ENCODE peak calls at places on chromosome 5, in ten cellular contexts. One of them, this sample, is unnamed.

GRCh38 chr5:154421868-154422267 is 23.9 kb upstream of the SAP30L start:
- DNase-seq in fibroblast of lung: peak; percentile 16
- DNase-seq in right lobe of liver: no peak
- DNase-seq in Peyer's patch: peak; percentile 43
- DNase-seq in heart left ventricle: no peak
- DNase-seq in ascending aorta: no peak
- DNase-seq in uterus: no peak
- DNase-seq in hepatocyte: no peak
- DNase-seq in transverse colon: no peak
- DNase-seq in spleen: no peak
- DNase-seq in this sample: no peak

GRCh38 chr5:4330327-4330726 is 734.7 kb downstream of the IRX1 start:
- DNase-seq in fibroblast of lung: no peak
- DNase-seq in right lobe of liver: no peak
- DNase-seq in Peyer's patch: no peak
- DNase-seq in heart left ventricle: no peak
- DNase-seq in ascending aorta: no peak
- DNase-seq in uterus: no peak
- DNase-seq in hepatocyte: no peak
- DNase-seq in transverse colon: no peak
- DNase-seq in spleen: no peak
- DNase-seq in this sample: no peak

GRCh38 chr5:148909766-148910165 is 83.4 kb downstream of the ADRB2 start:
- DNase-seq in fibroblast of lung: no peak
- DNase-seq in right lobe of liver: no peak
- DNase-seq in Peyer's patch: no peak
- DNase-seq in heart left ventricle: no peak
- DNase-seq in ascending aorta: no peak
- DNase-seq in uterus: no peak
- DNase-seq in hepatocyte: no peak
- DNase-seq in transverse colon: peak; percentile 23
- DNase-seq in spleen: no peak
- DNase-seq in this sample: no peak

GRCh38 chr5:69231851-69232250 is 2.8 kb upstream of the CDK7 start:
- DNase-seq in fibroblast of lung: no peak
- DNase-seq in right lobe of liver: no peak
- DNase-seq in Peyer's patch: no peak
- DNase-seq in heart left ventricle: no peak
- DNase-seq in ascending aorta: no peak
- DNase-seq in uterus: no peak
- DNase-seq in hepatocyte: no peak
- DNase-seq in transverse colon: no peak
- DNase-seq in spleen: no peak
- DNase-seq in this sample: no peak

GRCh38 chr5:54867310-54867944 is 118.0 kb downstream of the ESM1 start:
- DNase-seq in fibroblast of lung: peak; percentile 83
- DNase-seq in right lobe of liver: no peak
- DNase-seq in Peyer's patch: no peak
- DNase-seq in heart left ventricle: no peak
- DNase-seq in ascending aorta: no peak
- DNase-seq in uterus: no peak
- DNase-seq in hepatocyte: peak; percentile 83
- DNase-seq in transverse colon: no peak
- DNase-seq in spleen: no peak
- DNase-seq in this sample: no peak

GRCh38 chr5:96562614-96563013 is 99.6 kb upstream of the CAST start:
- DNase-seq in fibroblast of lung: no peak
- DNase-seq in right lobe of liver: no peak
- DNase-seq in Peyer's patch: no peak
- DNase-seq in heart left ventricle: no peak
- DNase-seq in ascending aorta: no peak
- DNase-seq in uterus: no peak
- DNase-seq in hepatocyte: no peak
- DNase-seq in transverse colon: no peak
- DNase-seq in spleen: no peak
- DNase-seq in this sample: no peak

GRCh38 chr5:61489574-61489973 is 157.5 kb downstream of the ZSWIM6 start:
- DNase-seq in fibroblast of lung: no peak
- DNase-seq in right lobe of liver: no peak
- DNase-seq in Peyer's patch: no peak
- DNase-seq in heart left ventricle: no peak
- DNase-seq in ascending aorta: no peak
- DNase-seq in uterus: no peak
- DNase-seq in hepatocyte: no peak
- DNase-seq in transverse colon: no peak
- DNase-seq in spleen: no peak
- DNase-seq in this sample: no peak

GRCh38 chr5:14146725-14147124 is 3.6 kb downstream of the TRIO start:
- DNase-seq in fibroblast of lung: no peak
- DNase-seq in right lobe of liver: no peak
- DNase-seq in Peyer's patch: peak; percentile 58
- DNase-seq in heart left ventricle: no peak
- DNase-seq in ascending aorta: no peak
- DNase-seq in uterus: no peak
- DNase-seq in hepatocyte: no peak
- DNase-seq in transverse colon: no peak
- DNase-seq in spleen: no peak
- DNase-seq in this sample: no peak

GRCh38 chr5:61020415-61020814 is 75.4 kb downstream of the NDUFAF2 start:
- DNase-seq in fibroblast of lung: peak; percentile 78
- DNase-seq in right lobe of liver: no peak
- DNase-seq in Peyer's patch: no peak
- DNase-seq in heart left ventricle: no peak
- DNase-seq in ascending aorta: no peak
- DNase-seq in uterus: no peak
- DNase-seq in hepatocyte: no peak
- DNase-seq in transverse colon: no peak
- DNase-seq in spleen: no peak
- DNase-seq in this sample: no peak

GRCh38 chr5:147858520-147858919 is 20.0 kb upstream of the SCGB3A2 start:
- DNase-seq in fibroblast of lung: no peak
- DNase-seq in right lobe of liver: no peak
- DNase-seq in Peyer's patch: no peak
- DNase-seq in heart left ventricle: no peak
- DNase-seq in ascending aorta: no peak
- DNase-seq in uterus: no peak
- DNase-seq in hepatocyte: no peak
- DNase-seq in transverse colon: no peak
- DNase-seq in spleen: no peak
- DNase-seq in this sample: no peak

GRCh38 chr5:42951847-42952411 is 88.2 kb downstream of the ANXA2R start:
- DNase-seq in fibroblast of lung: peak; percentile 57
- DNase-seq in right lobe of liver: no peak
- DNase-seq in Peyer's patch: peak; percentile 72
- DNase-seq in heart left ventricle: peak; percentile 18
- DNase-seq in ascending aorta: no peak
- DNase-seq in uterus: peak; percentile 22
- DNase-seq in hepatocyte: no peak
- DNase-seq in transverse colon: peak; percentile 33
- DNase-seq in spleen: peak; percentile 90
- DNase-seq in this sample: peak; percentile 60

GRCh38 chr5:143499480-143500114 is 96.1 kb upstream of the NR3C1 start:
- DNase-seq in fibroblast of lung: no peak
- DNase-seq in right lobe of liver: no peak
- DNase-seq in Peyer's patch: no peak
- DNase-seq in heart left ventricle: no peak
- DNase-seq in ascending aorta: no peak
- DNase-seq in uterus: no peak
- DNase-seq in hepatocyte: no peak
- DNase-seq in transverse colon: no peak
- DNase-seq in spleen: no peak
- DNase-seq in this sample: no peak

GRCh38 chr5:151123897-151124751 is 33.5 kb downstream of the ANXA6 start:
- DNase-seq in fibroblast of lung: peak; percentile 16
- DNase-seq in right lobe of liver: peak; percentile 73
- DNase-seq in Peyer's patch: peak; percentile 91
- DNase-seq in heart left ventricle: peak; percentile 60
- DNase-seq in ascending aorta: no peak
- DNase-seq in uterus: no peak
- DNase-seq in hepatocyte: no peak
- DNase-seq in transverse colon: peak; percentile 70
- DNase-seq in spleen: peak; percentile 92
- DNase-seq in this sample: no peak

GRCh38 chr5:136594416-136594815 is 229.1 kb upstream of the TRPC7 start:
- DNase-seq in fibroblast of lung: no peak
- DNase-seq in right lobe of liver: no peak
- DNase-seq in Peyer's patch: no peak
- DNase-seq in heart left ventricle: no peak
- DNase-seq in ascending aorta: no peak
- DNase-seq in uterus: no peak
- DNase-seq in hepatocyte: no peak
- DNase-seq in transverse colon: no peak
- DNase-seq in spleen: no peak
- DNase-seq in this sample: no peak
- TF ChIP-seq CTCF in fibroblast of lung: no peak
- TF ChIP-seq CTCF in right lobe of liver: no peak
- TF ChIP-seq CTCF in Peyer's patch: no peak
- TF ChIP-seq CTCF in heart left ventricle: no peak
- TF ChIP-seq CTCF in ascending aorta: no peak
- TF ChIP-seq CTCF in uterus: no peak
- TF ChIP-seq CTCF in hepatocyte: no peak
- TF ChIP-seq CTCF in transverse colon: no peak
- TF ChIP-seq CTCF in spleen: no peak
- TF ChIP-seq CTCF in this sample: no peak

GRCh38 chr5:174733091-174733690 is 8.8 kb downstream of the MSX2 start:
- DNase-seq in fibroblast of lung: no peak
- DNase-seq in right lobe of liver: no peak
- DNase-seq in Peyer's patch: no peak
- DNase-seq in heart left ventricle: no peak
- DNase-seq in ascending aorta: no peak
- DNase-seq in uterus: no peak
- DNase-seq in hepatocyte: no peak
- DNase-seq in transverse colon: no peak
- DNase-seq in spleen: no peak
- DNase-seq in this sample: no peak
- H3K27ac ChIP-seq in fibroblast of lung: no peak overlapping the region
- H3K27ac ChIP-seq in right lobe of liver: no peak overlapping the region
- H3K27ac ChIP-seq in Peyer's patch: no peak overlapping the region
- H3K27ac ChIP-seq in heart left ventricle: no peak overlapping the region
- H3K27ac ChIP-seq in ascending aorta: no peak overlapping the region
- H3K27ac ChIP-seq in uterus: no peak overlapping the region
- H3K27ac ChIP-seq in hepatocyte: peak overlapping the region; percentile 79
- H3K27ac ChIP-seq in transverse colon: no peak overlapping the region
- H3K27ac ChIP-seq in spleen: no peak overlapping the region
- H3K27ac ChIP-seq in this sample: no peak overlapping the region

GRCh38 chr5:170284231-170284630 is 13.3 kb downstream of the LCP2 start:
- DNase-seq in fibroblast of lung: no peak
- DNase-seq in right lobe of liver: no peak
- DNase-seq in Peyer's patch: no peak
- DNase-seq in heart left ventricle: no peak
- DNase-seq in ascending aorta: no peak
- DNase-seq in uterus: no peak
- DNase-seq in hepatocyte: no peak
- DNase-seq in transverse colon: no peak
- DNase-seq in spleen: no peak
- DNase-seq in this sample: no peak
- H3K9me3 ChIP-seq in fibroblast of lung: no peaks in the 10 kb centered on the region
- H3K9me3 ChIP-seq in right lobe of liver: no peaks in the 10 kb centered on the region
- H3K9me3 ChIP-seq in Peyer's patch: no peaks in the 10 kb centered on the region
- H3K9me3 ChIP-seq in heart left ventricle: no peaks in the 10 kb centered on the region
- H3K9me3 ChIP-seq in ascending aorta: no peaks in the 10 kb centered on the region
- H3K9me3 ChIP-seq in uterus: no peaks in the 10 kb centered on the region
- H3K9me3 ChIP-seq in hepatocyte: no peaks in the 10 kb centered on the region
- H3K9me3 ChIP-seq in transverse colon: no peaks in the 10 kb centered on the region
- H3K9me3 ChIP-seq in spleen: no peaks in the 10 kb centered on the region
- H3K9me3 ChIP-seq in this sample: no peaks in the 10 kb centered on the region

GRCh38 chr5:32668552-32668951 is 42.6 kb upstream of the NPR3 start:
- DNase-seq in fibroblast of lung: no peak
- DNase-seq in right lobe of liver: no peak
- DNase-seq in Peyer's patch: no peak
- DNase-seq in heart left ventricle: no peak
- DNase-seq in ascending aorta: no peak
- DNase-seq in uterus: no peak
- DNase-seq in hepatocyte: no peak
- DNase-seq in transverse colon: no peak
- DNase-seq in spleen: no peak
- DNase-seq in this sample: no peak

DNA sequence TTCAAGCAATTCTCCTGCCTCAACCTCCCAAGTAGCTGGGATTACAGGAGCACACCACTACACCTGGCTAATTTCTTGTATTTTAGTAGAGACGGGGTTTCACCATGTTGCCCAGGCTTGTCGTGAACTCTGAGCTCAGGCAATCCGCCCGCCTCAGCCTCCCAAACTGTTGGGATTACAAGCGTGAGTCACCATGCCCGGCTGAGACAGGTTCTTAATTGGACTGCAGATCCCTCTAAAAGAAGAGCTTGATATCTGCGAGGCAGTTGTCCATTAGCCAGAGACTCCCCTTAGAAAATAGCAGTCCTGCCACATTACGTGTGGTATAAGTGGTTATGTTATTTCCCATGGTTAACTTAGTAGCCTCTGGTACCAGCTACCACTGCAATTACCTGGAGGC is 46.6 kb upstream of the NPR3 start:
- DNase-seq in fibroblast of lung: no peak
- DNase-seq in right lobe of liver: no peak
- DNase-seq in Peyer's patch: no peak
- DNase-seq in heart left ventricle: no peak
- DNase-seq in ascending aorta: no peak
- DNase-seq in uterus: no peak
- DNase-seq in hepatocyte: no peak
- DNase-seq in transverse colon: no peak
- DNase-seq in spleen: no peak
- DNase-seq in this sample: no peak
- TF ChIP-seq CTCF in fibroblast of lung: no peak
- TF ChIP-seq CTCF in right lobe of liver: no peak
- TF ChIP-seq CTCF in Peyer's patch: no peak
- TF ChIP-seq CTCF in heart left ventricle: no peak
- TF ChIP-seq CTCF in ascending aorta: no peak
- TF ChIP-seq CTCF in uterus: no peak
- TF ChIP-seq CTCF in hepatocyte: no peak
- TF ChIP-seq CTCF in transverse colon: no peak
- TF ChIP-seq CTCF in spleen: no peak
- TF ChIP-seq CTCF in this sample: no peak

GRCh38 chr5:119353686-119354366 is 2.0 kb upstream of the TNFAIP8 start:
- DNase-seq in fibroblast of lung: no peak
- DNase-seq in right lobe of liver: no peak
- DNase-seq in Peyer's patch: peak; percentile 73
- DNase-seq in heart left ventricle: no peak
- DNase-seq in ascending aorta: no peak
- DNase-seq in uterus: no peak
- DNase-seq in hepatocyte: no peak
- DNase-seq in transverse colon: no peak
- DNase-seq in spleen: no peak
- DNase-seq in this sample: no peak
- H3K27ac ChIP-seq in fibroblast of lung: no peak overlapping the region
- H3K27ac ChIP-seq in right lobe of liver: no peak overlapping the region
- H3K27ac ChIP-seq in Peyer's patch: peak overlapping the region; percentile 89
- H3K27ac ChIP-seq in heart left ventricle: no peak overlapping the region
- H3K27ac ChIP-seq in ascending aorta: no peak overlapping the region
- H3K27ac ChIP-seq in uterus: peak overlapping the region; percentile 25
- H3K27ac ChIP-seq in hepatocyte: peak overlapping the region; percentile 42
- H3K27ac ChIP-seq in transverse colon: peak overlapping the region; percentile 21
- H3K27ac ChIP-seq in spleen: peak overlapping the region; percentile 89
- H3K27ac ChIP-seq in this sample: peak overlapping the region; percentile 29

DNA sequence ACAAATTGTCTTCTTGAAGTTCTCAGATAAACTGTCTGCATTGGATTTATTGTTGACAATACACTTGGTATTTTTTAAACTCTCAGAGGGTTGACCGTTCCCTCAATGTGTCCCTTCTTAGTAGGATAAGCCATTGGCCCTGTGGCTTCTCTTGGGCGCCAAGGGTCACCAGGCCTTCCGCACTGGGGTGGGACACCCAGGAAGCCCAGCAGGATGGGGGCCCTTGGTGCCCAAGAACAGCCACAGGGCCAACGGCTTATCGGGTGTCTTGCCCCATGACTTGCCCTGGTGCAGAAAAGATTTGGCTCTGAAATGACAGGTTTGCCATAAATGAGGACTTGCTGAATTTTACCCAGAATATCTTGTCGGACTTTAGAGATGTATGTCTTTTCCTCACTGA is 375.0 kb downstream of the IRX2 start:
- DNase-seq in fibroblast of lung: no peak
- DNase-seq in right lobe of liver: no peak
- DNase-seq in Peyer's patch: peak; percentile 27
- DNase-seq in heart left ventricle: no peak
- DNase-seq in ascending aorta: no peak
- DNase-seq in uterus: no peak
- DNase-seq in hepatocyte: no peak
- DNase-seq in transverse colon: no peak
- DNase-seq in spleen: no peak
- DNase-seq in this sample: no peak
- H3K9me3 ChIP-seq in fibroblast of lung: no peaks in the 10 kb centered on the region
- H3K9me3 ChIP-seq in right lobe of liver: no peaks in the 10 kb centered on the region
- H3K9me3 ChIP-seq in Peyer's patch: no peaks in the 10 kb centered on the region
- H3K9me3 ChIP-seq in heart left ventricle: no peaks in the 10 kb centered on the region
- H3K9me3 ChIP-seq in ascending aorta: no peaks in the 10 kb centered on the region
- H3K9me3 ChIP-seq in uterus: no peaks in the 10 kb centered on the region
- H3K9me3 ChIP-seq in hepatocyte: no peaks in the 10 kb centered on the region
- H3K9me3 ChIP-seq in transverse colon: no peaks in the 10 kb centered on the region
- H3K9me3 ChIP-seq in spleen: peaks cover 25% of the 10 kb centered on the region
- H3K9me3 ChIP-seq in this sample: no peaks in the 10 kb centered on the region

This sample was measured in CD4-positive, alpha-beta T cell.